ENCODE peak calls at places on chromosomes 13 and 19, in six cellular contexts. X is HCT116; I is fibroblast of the aortic adventitia; Q is ovary; K is effector memory CD4-positive, alpha-beta T cell; Y is lower lobe of right lung. E is an unnamed sample.

GRCh38 chr19:35975608-35976214 is 19.3 kb upstream of the SDHAF1 start:
- DNase-seq in X (no peak), I (peak; percentile 27), Q (no peak), K (no peak), Y (no peak), E (no peak)

GRCh38 chr13:71830736-71831135 is 36.3 kb downstream of the DACH1 start:
- DNase-seq in X (no peak), I (no peak), Q (no peak), K (no peak), Y (no peak), E (no peak)

GRCh38 chr13:36412736-36413135 is 19.6 kb upstream of the CCNA1 start:
- DNase-seq in X (no peak), I (peak; percentile 95), Q (no peak), K (no peak), Y (no peak), E (no peak)

GRCh38 chr13:41596190-41596589 is 138.8 kb downstream of the RGCC start:
- DNase-seq in X (no peak), I (no peak), Q (no peak), K (no peak), Y (no peak), E (no peak)

GRCh38 chr13:102877285-102877684 is 31.5 kb downstream of the ERCC5 start:
- DNase-seq in X (no peak), I (peak; percentile 43), Q (no peak), K (no peak), Y (no peak), E (no peak)

GRCh38 chr13:26872444-26873173 is 112.0 kb upstream of the GPR12 start:
- DNase-seq in X (peak; percentile 24), I (peak; percentile 28), Q (no peak), K (no peak), Y (peak; percentile 53), E (peak; percentile 15)

GRCh38 chr13:97239943-97240788 is 18.0 kb downstream of the MBNL2 start:
- DNase-seq in X (no peak), I (no peak), Q (no peak), K (no peak), Y (no peak), E (no peak)

GRCh38 chr13:104750377-104750776 is 1684.2 kb upstream of the SLC10A2 start:
- DNase-seq in X (no peak), I (no peak), Q (no peak), K (no peak), Y (no peak), E (no peak)

GRCh38 chr13:50873481-50873880 is 30.0 kb upstream of the DLEU7 start:
- DNase-seq in X (no peak), I (no peak), Q (no peak), K (no peak), Y (no peak), E (no peak)

GRCh38 chr19:38667552-38668205 is 20.2 kb downstream of the ACTN4 start:
- DNase-seq in X (no peak), I (peak; percentile 62), Q (no peak), K (no peak), Y (no peak), E (no peak)

GRCh38 chr13:52832268-52832667 is 16.2 kb downstream of the PCDH8 start:
- DNase-seq in X (no peak), I (no peak), Q (no peak), K (no peak), Y (no peak), E (no peak)

GRCh38 chr19:995051-995827 is 5.0 kb upstream of the GRIN3B start:
- DNase-seq in X (no peak), I (no peak), Q (no peak), K (no peak), Y (peak; percentile 78), E (peak; percentile 98)

GRCh38 chr19:38557205-38557799 is 60.5 kb downstream of the MAP4K1 start:
- DNase-seq in X (no peak), I (no peak), Q (no peak), K (no peak), Y (peak; percentile 64), E (peak; percentile 32)

GRCh38 chr13:109157275-109157674 is 527.9 kb downstream of the MYO16 start:
- DNase-seq in X (no peak), I (no peak), Q (no peak), K (no peak), Y (no peak), E (peak; percentile 71)

GRCh38 chr19:43748685-43749084 is 6.1 kb downstream of the SMG9 start:
- DNase-seq in X (no peak), I (no peak), Q (no peak), K (no peak), Y (no peak), E (no peak)

GRCh38 chr13:88285329-88285728 is 614.2 kb downstream of the SLITRK5 start:
- DNase-seq in X (no peak), I (no peak), Q (no peak), K (no peak), Y (no peak), E (no peak)

GRCh38 chr13:80362488-80362887 is 21.6 kb upstream of the SPRY2 start:
- DNase-seq in X (no peak), I (no peak), Q (no peak), K (no peak), Y (no peak), E (no peak)

GRCh38 chr13:80361883-80362327 is 21.0 kb upstream of the SPRY2 start:
- DNase-seq in X (no peak), I (no peak), Q (no peak), K (no peak), Y (no peak), E (no peak)

GRCh38 chr13:80361298-80361697 is 20.4 kb upstream of the SPRY2 start:
- DNase-seq in X (no peak), I (no peak), Q (no peak), K (no peak), Y (no peak), E (no peak)

GRCh38 chr13:80367473-80367872 is 26.5 kb upstream of the SPRY2 start:
- DNase-seq in X (no peak), I (no peak), Q (no peak), K (no peak), Y (no peak), E (no peak)

DNA sequence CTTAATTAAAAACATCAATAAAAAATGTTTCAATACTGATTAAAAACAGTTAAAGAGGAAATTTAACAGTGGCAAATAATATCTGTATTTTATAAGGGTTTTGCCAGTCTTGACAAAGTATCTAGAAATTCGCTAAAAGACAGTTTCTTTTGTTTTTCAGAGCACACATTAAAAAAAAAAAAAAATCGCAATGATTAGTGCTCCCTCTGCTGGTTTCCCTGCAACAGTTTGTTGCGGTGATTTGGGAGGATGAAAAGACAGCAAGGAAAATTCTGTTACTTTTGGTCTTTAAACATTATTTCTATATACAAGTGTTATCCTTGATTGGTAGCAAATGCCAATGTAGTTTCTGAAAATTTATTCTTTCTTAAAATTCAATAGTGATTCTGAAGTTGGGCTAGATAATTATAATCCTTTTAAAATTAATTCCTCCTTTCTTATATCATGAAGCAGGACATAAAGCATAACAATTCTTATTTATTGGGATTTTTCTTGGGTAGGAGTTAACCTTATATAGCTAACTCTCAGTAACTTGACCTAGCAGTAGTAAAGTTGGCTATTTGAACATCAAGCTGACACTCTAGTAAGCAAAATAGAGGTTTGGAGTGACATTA is 23.1 kb upstream of the SPRY2 start:
- DNase-seq in X (no peak), I (peak; percentile 69), Q (no peak), K (no peak), Y (no peak), E (no peak)
- H3K4me3 ChIP-seq in X (no peak overlapping the region), I (no peak overlapping the region), Q (no peak overlapping the region), K (no peak overlapping the region), Y (no peak overlapping the region), E (peak overlapping the region; percentile 16)

GRCh38 chr19:2636897-2637683 is 65.4 kb downstream of the GNG7 start:
- DNase-seq in X (no peak), I (peak; percentile 37), Q (peak; percentile 81), K (peak; percentile 51), Y (peak; percentile 83), E (no peak)

GRCh38 chr19:2636142-2636896 is 66.2 kb downstream of the GNG7 start:
- DNase-seq in X (no peak), I (no peak), Q (no peak), K (no peak), Y (no peak), E (no peak)

GRCh38 chr19:2633693-2634075 is 68.8 kb downstream of the GNG7 start:
- DNase-seq in X (no peak), I (no peak), Q (no peak), K (no peak), Y (no peak), E (no peak)

GRCh38 chr19:2634960-2635359 is 67.5 kb downstream of the GNG7 start:
- DNase-seq in X (no peak), I (no peak), Q (peak; percentile 50), K (no peak), Y (no peak), E (no peak)

DNA sequence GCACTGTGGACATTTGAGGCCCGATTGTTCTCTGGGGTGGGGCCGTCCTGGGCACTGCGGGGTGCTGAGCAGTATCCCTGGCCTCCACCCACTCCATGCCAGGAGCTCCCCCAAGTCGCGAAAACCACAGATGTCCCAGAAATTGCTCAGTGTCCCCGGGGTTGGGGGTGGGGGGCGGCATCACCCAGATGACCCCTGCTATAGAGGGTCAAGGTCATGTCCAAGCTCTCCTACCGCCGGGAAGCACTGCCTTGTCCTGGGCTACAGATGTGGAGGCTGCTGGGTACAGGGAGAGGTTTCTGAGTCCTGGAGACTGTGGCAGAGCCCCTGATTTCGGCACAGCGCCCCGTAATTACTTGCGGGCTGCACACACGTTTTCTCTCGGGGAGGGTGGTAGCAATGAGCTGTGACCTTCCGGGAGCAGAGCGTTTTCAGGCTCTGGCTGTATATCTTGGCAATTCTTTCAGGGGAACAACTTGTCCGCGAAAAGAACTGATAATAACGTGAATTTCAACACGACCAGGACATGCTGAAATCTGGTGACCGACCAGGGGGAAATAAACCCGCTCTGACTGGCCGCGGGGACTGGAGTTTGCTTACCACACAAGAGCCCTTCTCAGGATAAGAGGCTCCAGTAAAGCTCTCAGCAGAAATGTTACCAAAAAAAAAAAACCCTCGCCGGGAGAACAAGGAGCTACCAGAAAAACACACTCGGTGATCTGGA is 68.1 kb downstream of the GNG7 start:
- DNase-seq in X (no peak), I (peak; percentile 49), Q (peak; percentile 78), K (no peak), Y (peak; percentile 89), E (no peak)
- H3K4me3 ChIP-seq in X (no peak overlapping the region), I (peak overlapping the region; percentile 17), Q (no peak overlapping the region), K (no peak overlapping the region), Y (peak overlapping the region; percentile 48), E (no peak overlapping the region)

GRCh38 chr19:8208119-8208709 is 956 bp upstream of the CERS4 start:
- DNase-seq in X (no peak), I (no peak), Q (no peak), K (no peak), Y (peak; percentile 54), E (peak; percentile 87)

GRCh38 chr19:8210660-8211101 is 1.5 kb downstream of the CERS4 start:
- DNase-seq in X (no peak), I (no peak), Q (no peak), K (no peak), Y (no peak), E (no peak)

GRCh38 chr19:8208710-8209110 is 460 bp upstream of the CERS4 start:
- DNase-seq in X (no peak), I (peak; percentile 9), Q (no peak), K (no peak), Y (no peak), E (no peak)

GRCh38 chr19:8209111-8209964 is at the start of gene CERS4:
- DNase-seq in X (no peak), I (peak; percentile 23), Q (peak; percentile 88), K (peak; percentile 77), Y (peak; percentile 81), E (peak; percentile 53)

GRCh38 chr19:8209965-8210659 is 942 bp downstream of the CERS4 start:
- DNase-seq in X (no peak), I (no peak), Q (no peak), K (no peak), Y (no peak), E (no peak)
- H3K4me3 ChIP-seq in X (peak overlapping the region; percentile 85), I (peak overlapping the region; percentile 63), Q (peak overlapping the region; percentile 55), K (peak overlapping the region; percentile 83), Y (peak overlapping the region; percentile 85), E (peak overlapping the region; percentile 55)

GRCh38 chr19:41363371-41363752 is 587 bp downstream of the B9D2 start:
- DNase-seq in X (no peak), I (no peak), Q (no peak), K (no peak), Y (no peak), E (no peak)
- H3K4me3 ChIP-seq in X (peak overlapping the region; percentile 69), I (peak overlapping the region; percentile 94), Q (peak overlapping the region; percentile 79), K (peak overlapping the region; percentile 81), Y (peak overlapping the region; percentile 68), E (peak overlapping the region; percentile 78)